ENCODE peak calls at places on chromosomes 4 and X, in ten cellular contexts. Y is D341Med, L is left ventricle myocardium inferior, O is mesothelial cell of epicardium, X is fibroblast of the aortic adventitia, D is fibroblast of mammary gland, W is mammary epithelial cell, Q is natural killer cell, F is T-helper 17 cell, T is NCI-H748 treated with DMSO at 0.1 percent for 48 hours. V is an unnamed sample.

GRCh38 chr4:48162162-48162561 is 28.1 kb upstream of the TXK start:
- DNase-seq in Y (no peak), L (no peak), O (no peak), X (peak; percentile 43), D (peak; percentile 33), W (peak; percentile 14), Q (no peak), F (no peak), T (no peak), V (no peak)

GRCh38 chr4:5708171-5708828 is at the start of gene EVC2:
- DNase-seq in Y (no peak), L (peak; percentile 80), O (peak; percentile 81), X (peak; percentile 66), D (peak; percentile 62), W (peak; percentile 50), Q (no peak), F (peak; percentile 22), T (no peak), V (peak; percentile 71)

GRCh38 chr4:23937173-23937572 is 47.3 kb upstream of the PPARGC1A start:
- DNase-seq in Y (no peak), L (no peak), O (no peak), X (no peak), D (peak; percentile 54), W (no peak), Q (no peak), F (no peak), T (no peak), V (no peak)

GRCh38 chrX:108018659-108019381 is 26.0 kb upstream of the VSIG1 start:
- DNase-seq in Y (no peak), L (no peak), O (no peak), X (no peak), D (no peak), W (peak; percentile 12), Q (no peak), F (no peak), T (no peak), V (no peak)

GRCh38 chrX:150212672-150213480 is 150.2 kb upstream of the MAMLD1 start:
- DNase-seq in Y (no peak), L (peak; percentile 48), O (no peak), X (peak; percentile 52), D (no peak), W (no peak), Q (no peak), F (no peak), T (no peak), V (no peak)

GRCh38 chr4:1209821-1210220 is 37.4 kb upstream of the SPON2 start:
- DNase-seq in Y (no peak), L (peak; percentile 88), O (no peak), X (peak; percentile 89), D (peak; percentile 92), W (no peak), Q (no peak), F (no peak), T (no peak), V (peak; percentile 79)

GRCh38 chr4:74258949-74259348 is 49.3 kb upstream of the EPGN start:
- DNase-seq in Y (no peak), L (peak; percentile 22), O (no peak), X (peak; percentile 71), D (no peak), W (no peak), Q (no peak), F (no peak), T (no peak), V (peak; percentile 23)

GRCh38 chrX:46626566-46626965 is 53.0 kb downstream of the CHST7 start:
- DNase-seq in Y (no peak), L (no peak), O (no peak), X (no peak), D (no peak), W (no peak), Q (no peak), F (no peak), T (no peak), V (peak; percentile 23)

GRCh38 chrX:48497871-48498270 is 10.9 kb upstream of the PORCN start:
- DNase-seq in Y (no peak), L (no peak), O (no peak), X (no peak), D (no peak), W (no peak), Q (no peak), F (no peak), T (no peak), V (no peak)

GRCh38 chrX:71941771-71942170 is 31.1 kb downstream of the NHSL2 start:
- DNase-seq in Y (no peak), L (peak; percentile 32), O (no peak), X (peak; percentile 82), D (peak; percentile 83), W (no peak), Q (no peak), F (no peak), T (no peak), V (no peak)

GRCh38 chr4:146550161-146550560 is 28.4 kb upstream of the SLC10A7 start:
- DNase-seq in Y (no peak), L (no peak), O (no peak), X (no peak), D (no peak), W (no peak), Q (no peak), F (no peak), T (no peak), V (no peak)

GRCh38 chr4:169005453-169006099 is 4.5 kb downstream of the CBR4 start:
- DNase-seq in Y (no peak), L (no peak), O (no peak), X (peak; percentile 59), D (peak; percentile 41), W (no peak), Q (no peak), F (no peak), T (no peak), V (no peak)

GRCh38 chr4:102757681-102758080 is 3.1 kb downstream of the MANBA start:
- DNase-seq in Y (no peak), L (no peak), O (no peak), X (no peak), D (no peak), W (no peak), Q (no peak), F (no peak), T (no peak), V (no peak)

GRCh38 chr4:176939445-176939844 is 146.7 kb upstream of the VEGFC start:
- DNase-seq in Y (no peak), L (no peak), O (no peak), X (no peak), D (peak; percentile 75), W (no peak), Q (no peak), F (no peak), T (no peak), V (no peak)

GRCh38 chrX:64975491-64975890 is 759 bp downstream of the ZC4H2 start:
- DNase-seq in Y (peak; percentile 60), L (peak; percentile 13), O (peak; percentile 42), X (peak; percentile 2), D (peak; percentile 12), W (peak; percentile 28), Q (peak; percentile 13), F (peak; percentile 7), T (no peak), V (peak; percentile 19)

GRCh38 chr4:3670521-3671519 is 95.4 kb upstream of the ADRA2C start:
- DNase-seq in Y (no peak), L (no peak), O (no peak), X (no peak), D (no peak), W (no peak), Q (no peak), F (no peak), T (no peak), V (no peak)

GRCh38 chrX:145609951-145610511 is 207.6 kb upstream of the SLITRK2 start:
- DNase-seq in Y (no peak), L (no peak), O (no peak), X (peak; percentile 7), D (peak; percentile 69), W (peak; percentile 0), Q (no peak), F (no peak), T (no peak), V (no peak)

GRCh38 chr4:3416821-3417221 is 24.9 kb upstream of the HGFAC start:
- DNase-seq in Y (no peak), L (peak; percentile 4), O (no peak), X (no peak), D (no peak), W (no peak), Q (no peak), F (no peak), T (no peak), V (no peak)

GRCh38 chr4:8029689-8030088 is 90.0 kb upstream of the AFAP1 start:
- DNase-seq in Y (no peak), L (no peak), O (no peak), X (no peak), D (peak; percentile 14), W (peak; percentile 82), Q (no peak), F (no peak), T (no peak), V (no peak)

GRCh38 chrX:23610491-23610890 is 56.8 kb upstream of the PRDX4 start:
- DNase-seq in Y (no peak), L (no peak), O (no peak), X (no peak), D (peak; percentile 41), W (peak; percentile 8), Q (no peak), F (no peak), T (no peak), V (no peak)

GRCh38 chr4:99235955-99236354 is 16.9 kb upstream of the ADH6 start:
- DNase-seq in Y (no peak), L (no peak), O (no peak), X (no peak), D (no peak), W (no peak), Q (no peak), F (no peak), T (no peak), V (no peak)

GRCh38 chr4:110196871-110197420 is 1.5 kb downstream of the ELOVL6 start:
- DNase-seq in Y (peak; percentile 79), L (no peak), O (peak; percentile 67), X (peak; percentile 31), D (peak; percentile 23), W (peak; percentile 48), Q (peak; percentile 62), F (peak; percentile 35), T (no peak), V (peak; percentile 69)

GRCh38 chr4:4603592-4603991 is 61.7 kb upstream of the STX18 start:
- DNase-seq in Y (no peak), L (no peak), O (no peak), X (no peak), D (no peak), W (no peak), Q (no peak), F (no peak), T (no peak), V (no peak)

GRCh38 chrX:11438767-11439166 is 145.6 kb downstream of the AMELX start:
- DNase-seq in Y (no peak), L (no peak), O (no peak), X (peak; percentile 69), D (peak; percentile 75), W (no peak), Q (no peak), F (no peak), T (no peak), V (no peak)

GRCh38 chrX:74422576-74423288 is 1.4 kb downstream of the SLC16A2 start:
- DNase-seq in Y (peak; percentile 33), L (peak; percentile 64), O (peak; percentile 65), X (peak; percentile 56), D (peak; percentile 50), W (peak; percentile 54), Q (peak; percentile 15), F (no peak), T (no peak), V (peak; percentile 43)

GRCh38 chr4:8050555-8051206 is 107.9 kb downstream of the ABLIM2 start:
- DNase-seq in Y (no peak), L (peak; percentile 86), O (peak; percentile 81), X (peak; percentile 60), D (peak; percentile 20), W (no peak), Q (no peak), F (no peak), T (peak; percentile 75), V (peak; percentile 43)

GRCh38 chrX:116317409-116317808 is 119.0 kb upstream of the SLC6A14 start:
- DNase-seq in Y (no peak), L (peak; percentile 14), O (peak; percentile 53), X (peak; percentile 75), D (peak; percentile 48), W (peak; percentile 3), Q (no peak), F (no peak), T (no peak), V (no peak)

GRCh38 chr4:15778191-15778741 is at the start of gene CD38:
- DNase-seq in Y (no peak), L (peak; percentile 28), O (no peak), X (no peak), D (no peak), W (no peak), Q (peak; percentile 42), F (no peak), T (no peak), V (peak; percentile 69)